ENCODE peak calls at places on chromosomes 3 and 15, in ten cellular contexts. P is pancreas, Z is psoas muscle, Q is PC-3, C is PC-9, V is glutamatergic neuron, S is fibroblast of mammary gland, F is tibial nerve, E is A673, A is GM12865. W is an unnamed sample.

GRCh38 chr3:114660124-114660523 is 366.3 kb downstream of the TIGIT start:
- DNase-seq in P (no peak), Z (peak; percentile 35), Q (no peak), C (no peak), V (no peak), S (peak; percentile 66), F (no peak), E (no peak), A (no peak), W (no peak)

GRCh38 chr3:133292251-133292650 is 107.6 kb upstream of the BFSP2 start:
- DNase-seq in P (no peak), Z (no peak), Q (no peak), C (no peak), V (no peak), S (no peak), F (no peak), E (no peak), A (no peak), W (no peak)

GRCh38 chr3:13587442-13587841 is 38.5 kb downstream of the FBLN2 start:
- DNase-seq in P (no peak), Z (no peak), Q (no peak), C (no peak), V (no peak), S (no peak), F (no peak), E (no peak), A (no peak), W (no peak)

GRCh38 chr15:71139264-71139663 is 24.0 kb downstream of the THSD4 start:
- DNase-seq in P (no peak), Z (no peak), Q (no peak), C (no peak), V (no peak), S (no peak), F (no peak), E (peak; percentile 27), A (no peak), W (no peak)

GRCh38 chr3:133548090-133548489 is 25.4 kb upstream of the CDV3 start:
- DNase-seq in P (no peak), Z (no peak), Q (no peak), C (no peak), V (no peak), S (peak; percentile 48), F (no peak), E (no peak), A (no peak), W (no peak)

GRCh38 chr15:60448668-60449360 is 30.1 kb downstream of the ICE2 start:
- DNase-seq in P (no peak), Z (no peak), Q (no peak), C (no peak), V (no peak), S (no peak), F (no peak), E (no peak), A (no peak), W (no peak)

GRCh38 chr15:93837450-93837849 is 393.9 kb upstream of the MCTP2 start:
- DNase-seq in P (no peak), Z (no peak), Q (no peak), C (no peak), V (no peak), S (no peak), F (no peak), E (no peak), A (no peak), W (no peak)

GRCh38 chr3:66478923-66479322 is 21.9 kb downstream of the LRIG1 start:
- DNase-seq in P (no peak), Z (no peak), Q (no peak), C (no peak), V (no peak), S (no peak), F (no peak), E (no peak), A (no peak), W (no peak)

GRCh38 chr3:31161889-31162288 is 267.4 kb upstream of the GADL1 start:
- DNase-seq in P (no peak), Z (no peak), Q (no peak), C (no peak), V (no peak), S (no peak), F (no peak), E (no peak), A (no peak), W (no peak)

GRCh38 chr3:77081240-77081661 is 41.4 kb downstream of the ROBO2 start:
- DNase-seq in P (peak; percentile 33), Z (no peak), Q (peak; percentile 45), C (no peak), V (no peak), S (peak; percentile 2), F (no peak), E (peak; percentile 42), A (no peak), W (peak; percentile 62)

GRCh38 chr3:142553741-142554140 is 24.8 kb downstream of the ATR start:
- DNase-seq in P (no peak), Z (no peak), Q (no peak), C (no peak), V (no peak), S (no peak), F (no peak), E (no peak), A (no peak), W (no peak)

GRCh38 chr15:31869640-31870335 is 160.5 kb upstream of the CHRNA7 start:
- DNase-seq in P (no peak), Z (peak; percentile 55), Q (no peak), C (no peak), V (peak; percentile 43), S (peak; percentile 1), F (no peak), E (peak; percentile 19), A (no peak), W (no peak)

GRCh38 chr3:121749276-121750086 is at the start of gene GOLGB1:
- DNase-seq in P (peak; percentile 90), Z (peak; percentile 95), Q (peak; percentile 100), C (peak; percentile 100), V (peak; percentile 86), S (peak; percentile 100), F (peak; percentile 94), E (peak; percentile 99), A (peak; percentile 99), W (peak; percentile 98)
- TF ChIP-seq CTCF in P (no peak), Z (no peak), Q (no peak), C (no peak), V (no peak), S (no peak), F (no peak), E (no peak), A (no peak), W (peak; percentile 27)

DNA sequence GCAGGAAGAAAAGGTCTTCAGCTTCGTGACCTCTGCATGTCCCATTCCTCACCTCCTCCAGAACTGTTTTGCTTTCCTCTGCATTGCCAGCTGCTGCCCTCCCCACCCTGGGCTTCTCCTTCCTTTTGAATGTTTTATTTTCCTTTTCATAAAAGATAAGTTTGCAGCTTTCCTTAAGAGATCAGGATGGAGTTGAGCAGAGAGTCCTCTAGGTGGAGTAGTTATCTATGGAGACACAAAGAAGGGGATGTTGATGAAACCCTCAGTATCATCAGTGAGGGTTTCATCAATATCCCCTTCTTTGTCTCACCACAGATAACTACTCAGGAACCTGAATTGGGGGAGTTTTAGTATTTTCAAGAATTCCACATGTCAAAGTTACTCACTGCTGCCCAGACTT is 19.0 kb upstream of the SLC25A36 start:
- DNase-seq in P (no peak), Z (no peak), Q (peak; percentile 39), C (no peak), V (no peak), S (peak; percentile 49), F (no peak), E (peak; percentile 23), A (peak; percentile 12), W (no peak)
- TF ChIP-seq CTCF in P (peak; percentile 8), Z (peak; percentile 33), Q (peak; percentile 59), C (peak; percentile 67), V (peak; percentile 39), S (peak; percentile 58), F (no peak), E (peak; percentile 59), A (peak; percentile 19), W (no peak)

GRCh38 chr3:135017494-135017893 is 222.4 kb downstream of the EPHB1 start:
- DNase-seq in P (no peak), Z (no peak), Q (no peak), C (no peak), V (no peak), S (no peak), F (no peak), E (no peak), A (no peak), W (peak; percentile 61)
- TF ChIP-seq CTCF in P (no peak), Z (no peak), Q (no peak), C (no peak), V (no peak), S (no peak), F (no peak), E (no peak), A (no peak), W (no peak)

GRCh38 chr15:66588537-66588936 is 22.7 kb upstream of the LCTL start:
- DNase-seq in P (no peak), Z (no peak), Q (no peak), C (no peak), V (no peak), S (no peak), F (no peak), E (no peak), A (no peak), W (no peak)
- TF ChIP-seq CTCF in P (no peak), Z (no peak), Q (no peak), C (no peak), V (no peak), S (no peak), F (no peak), E (peak; percentile 30), A (no peak), W (no peak)

GRCh38 chr3:21798689-21799088 is 47.7 kb upstream of the ZNF385D start:
- DNase-seq in P (no peak), Z (no peak), Q (no peak), C (no peak), V (no peak), S (no peak), F (no peak), E (no peak), A (no peak), W (no peak)
- TF ChIP-seq CTCF in P (no peak), Z (no peak), Q (no peak), C (no peak), V (no peak), S (no peak), F (no peak), E (no peak), A (no peak), W (no peak)